ENCODE peak calls at places on chromosomes 7 and 10, in six cellular contexts. One of them, this sample, is unnamed.

GRCh38 chr7:70736715-70737460 is 395.1 kb upstream of the GALNT17 start:
- DNase-seq in ascending aorta: no peak
- DNase-seq in GM20000: no peak
- DNase-seq in ovary: no peak
- DNase-seq in uterus: peak; percentile 31
- DNase-seq in Caco-2: peak; percentile 10
- DNase-seq in this sample: no peak

GRCh38 chr7:100035865-100036264 is 13.7 kb upstream of the ZSCAN21 start:
- DNase-seq in ascending aorta: no peak
- DNase-seq in GM20000: no peak
- DNase-seq in ovary: no peak
- DNase-seq in uterus: no peak
- DNase-seq in Caco-2: no peak
- DNase-seq in this sample: no peak

GRCh38 chr7:134585897-134586296 is 37.0 kb downstream of the AKR1B15 start:
- DNase-seq in ascending aorta: no peak
- DNase-seq in GM20000: no peak
- DNase-seq in ovary: no peak
- DNase-seq in uterus: no peak
- DNase-seq in Caco-2: no peak
- DNase-seq in this sample: no peak

GRCh38 chr10:118501637-118502440 is 93.6 kb downstream of the PRLHR start:
- DNase-seq in ascending aorta: no peak
- DNase-seq in GM20000: no peak
- DNase-seq in ovary: no peak
- DNase-seq in uterus: no peak
- DNase-seq in Caco-2: no peak
- DNase-seq in this sample: no peak

GRCh38 chr10:43228783-43229207 is 38.1 kb downstream of the RASGEF1A start:
- DNase-seq in ascending aorta: peak; percentile 42
- DNase-seq in GM20000: no peak
- DNase-seq in ovary: no peak
- DNase-seq in uterus: no peak
- DNase-seq in Caco-2: no peak
- DNase-seq in this sample: no peak

GRCh38 chr7:111763221-111763791 is 201.0 kb upstream of the IMMP2L start:
- DNase-seq in ascending aorta: no peak
- DNase-seq in GM20000: no peak
- DNase-seq in ovary: no peak
- DNase-seq in uterus: no peak
- DNase-seq in Caco-2: peak; percentile 32
- DNase-seq in this sample: peak; percentile 52

GRCh38 chr10:3516191-3516590 is 268.8 kb downstream of the KLF6 start:
- DNase-seq in ascending aorta: no peak
- DNase-seq in GM20000: no peak
- DNase-seq in ovary: no peak
- DNase-seq in uterus: no peak
- DNase-seq in Caco-2: no peak
- DNase-seq in this sample: no peak

GRCh38 chr10:7193369-7193768 is 217.5 kb downstream of the SFMBT2 start:
- DNase-seq in ascending aorta: no peak
- DNase-seq in GM20000: no peak
- DNase-seq in ovary: no peak
- DNase-seq in uterus: no peak
- DNase-seq in Caco-2: no peak
- DNase-seq in this sample: no peak

GRCh38 chr10:43044444-43045245 is 32.2 kb upstream of the RET start:
- DNase-seq in ascending aorta: no peak
- DNase-seq in GM20000: no peak
- DNase-seq in ovary: no peak
- DNase-seq in uterus: no peak
- DNase-seq in Caco-2: no peak
- DNase-seq in this sample: no peak

GRCh38 chr7:3289996-3290395 is 11.1 kb upstream of the SDK1 start:
- DNase-seq in ascending aorta: no peak
- DNase-seq in GM20000: no peak
- DNase-seq in ovary: no peak
- DNase-seq in uterus: no peak
- DNase-seq in Caco-2: no peak
- DNase-seq in this sample: no peak

GRCh38 chr10:101829561-101830315 is 11.5 kb upstream of the OGA start:
- DNase-seq in ascending aorta: no peak
- DNase-seq in GM20000: peak; percentile 94
- DNase-seq in ovary: peak; percentile 77
- DNase-seq in uterus: peak; percentile 58
- DNase-seq in Caco-2: no peak
- DNase-seq in this sample: peak; percentile 82

GRCh38 chr10:13053794-13054462 is 46.0 kb upstream of the OPTN start:
- DNase-seq in ascending aorta: no peak
- DNase-seq in GM20000: no peak
- DNase-seq in ovary: no peak
- DNase-seq in uterus: no peak
- DNase-seq in Caco-2: peak; percentile 36
- DNase-seq in this sample: no peak

GRCh38 chr7:22565315-22565811 is 65.4 kb upstream of the STEAP1B start:
- DNase-seq in ascending aorta: peak; percentile 63
- DNase-seq in GM20000: peak; percentile 29
- DNase-seq in ovary: no peak
- DNase-seq in uterus: no peak
- DNase-seq in Caco-2: no peak
- DNase-seq in this sample: peak; percentile 34

GRCh38 chr7:48429117-48429516 is 257.9 kb downstream of the ABCA13 start:
- DNase-seq in ascending aorta: no peak
- DNase-seq in GM20000: no peak
- DNase-seq in ovary: no peak
- DNase-seq in uterus: no peak
- DNase-seq in Caco-2: no peak
- DNase-seq in this sample: no peak

GRCh38 chr10:29881336-29881751 is 178.0 kb downstream of the JCAD start:
- DNase-seq in ascending aorta: peak; percentile 79
- DNase-seq in GM20000: no peak
- DNase-seq in ovary: peak; percentile 40
- DNase-seq in uterus: peak; percentile 88
- DNase-seq in Caco-2: no peak
- DNase-seq in this sample: no peak

GRCh38 chr7:23396222-23396621 is 74.1 kb downstream of the IGF2BP3 start:
- DNase-seq in ascending aorta: no peak
- DNase-seq in GM20000: no peak
- DNase-seq in ovary: no peak
- DNase-seq in uterus: no peak
- DNase-seq in Caco-2: no peak
- DNase-seq in this sample: no peak

GRCh38 chr7:153002164-153002563 is 242.6 kb downstream of the ACTR3B start:
- DNase-seq in ascending aorta: no peak
- DNase-seq in GM20000: no peak
- DNase-seq in ovary: no peak
- DNase-seq in uterus: no peak
- DNase-seq in Caco-2: no peak
- DNase-seq in this sample: no peak

GRCh38 chr7:157566631-157567006 is 229.8 kb downstream of the DNAJB6 start:
- DNase-seq in ascending aorta: no peak
- DNase-seq in GM20000: no peak
- DNase-seq in ovary: no peak
- DNase-seq in uterus: no peak
- DNase-seq in Caco-2: no peak
- DNase-seq in this sample: no peak

GRCh38 chr7:157568071-157568784 is 231.4 kb downstream of the DNAJB6 start:
- DNase-seq in ascending aorta: no peak
- DNase-seq in GM20000: no peak
- DNase-seq in ovary: no peak
- DNase-seq in uterus: no peak
- DNase-seq in Caco-2: no peak
- DNase-seq in this sample: no peak

GRCh38 chr7:157565981-157566630 is 229.3 kb downstream of the DNAJB6 start:
- DNase-seq in ascending aorta: no peak
- DNase-seq in GM20000: no peak
- DNase-seq in ovary: no peak
- DNase-seq in uterus: no peak
- DNase-seq in Caco-2: no peak
- DNase-seq in this sample: no peak

GRCh38 chr7:157568785-157569584 is 232.2 kb downstream of the DNAJB6 start:
- DNase-seq in ascending aorta: no peak
- DNase-seq in GM20000: peak; percentile 67
- DNase-seq in ovary: peak; percentile 53
- DNase-seq in uterus: peak; percentile 26
- DNase-seq in Caco-2: no peak
- DNase-seq in this sample: peak; percentile 66

GRCh38 chr7:157567666-157568065 is 230.9 kb downstream of the DNAJB6 start:
- DNase-seq in ascending aorta: no peak
- DNase-seq in GM20000: no peak
- DNase-seq in ovary: no peak
- DNase-seq in uterus: no peak
- DNase-seq in Caco-2: no peak
- DNase-seq in this sample: no peak
- TF ChIP-seq CTCF in ascending aorta: no peak
- TF ChIP-seq CTCF in GM20000: no peak
- TF ChIP-seq CTCF in ovary: no peak
- TF ChIP-seq CTCF in uterus: no peak
- TF ChIP-seq CTCF in Caco-2: no peak
- TF ChIP-seq CTCF in this sample: no peak

GRCh38 chr7:67301667-67302066 is 305.0 kb downstream of the TYW1 start:
- DNase-seq in ascending aorta: no peak
- DNase-seq in GM20000: no peak
- DNase-seq in ovary: no peak
- DNase-seq in uterus: no peak
- DNase-seq in Caco-2: no peak
- DNase-seq in this sample: no peak

DNA sequence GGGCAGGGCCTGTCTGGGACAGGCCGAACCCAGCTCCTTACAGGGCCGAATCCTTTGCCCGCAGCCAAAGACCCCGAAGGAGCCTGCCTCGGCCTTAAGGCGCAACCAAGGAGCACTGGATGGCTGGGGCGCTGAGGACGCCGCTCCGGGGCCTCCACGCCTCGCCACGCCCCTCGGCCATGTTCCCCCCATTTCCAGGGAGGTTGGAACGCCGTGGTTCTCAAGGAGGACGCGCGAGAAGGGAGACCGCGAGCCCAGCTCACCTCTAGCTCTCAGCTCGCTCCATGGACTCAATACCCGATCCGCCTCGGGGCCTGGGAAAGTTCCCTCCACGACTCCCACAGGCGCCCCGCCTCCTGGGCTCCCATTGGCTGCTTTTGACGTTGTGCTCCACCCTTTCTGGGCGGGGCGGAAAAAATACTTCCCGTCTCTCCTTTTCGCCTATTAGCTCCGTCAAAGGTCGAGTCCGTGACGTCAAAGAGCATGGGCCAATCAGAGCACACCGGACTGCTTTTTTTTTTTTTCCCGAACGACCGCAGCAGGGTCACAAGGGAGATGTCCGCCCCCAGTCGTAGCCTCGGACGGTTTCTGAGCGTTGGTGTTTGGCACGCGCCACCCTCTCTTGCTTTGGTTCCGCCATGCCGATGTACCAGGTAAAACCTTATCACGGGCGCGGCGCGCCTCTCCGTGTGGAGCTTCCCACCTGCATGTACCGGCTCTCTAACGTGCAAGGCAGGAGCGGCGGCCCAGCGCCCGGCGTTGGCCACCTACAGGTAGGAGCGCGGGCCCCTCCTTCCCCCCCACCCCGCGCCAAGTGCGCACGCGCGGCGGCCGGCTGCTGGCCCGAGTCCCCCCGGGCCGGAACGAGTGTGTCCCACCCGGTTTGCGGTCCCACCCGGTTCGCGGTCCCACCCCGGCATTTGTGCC is 305.7 kb downstream of the TYW1 start:
- DNase-seq in ascending aorta: peak; percentile 100
- DNase-seq in GM20000: peak; percentile 95
- DNase-seq in ovary: peak; percentile 98
- DNase-seq in uterus: peak; percentile 99
- DNase-seq in Caco-2: peak; percentile 99
- DNase-seq in this sample: peak; percentile 98
- TF ChIP-seq CTCF in ascending aorta: peak; percentile 41
- TF ChIP-seq CTCF in GM20000: no peak
- TF ChIP-seq CTCF in ovary: peak; percentile 69
- TF ChIP-seq CTCF in uterus: peak; percentile 32
- TF ChIP-seq CTCF in Caco-2: peak; percentile 31
- TF ChIP-seq CTCF in this sample: no peak

DNA sequence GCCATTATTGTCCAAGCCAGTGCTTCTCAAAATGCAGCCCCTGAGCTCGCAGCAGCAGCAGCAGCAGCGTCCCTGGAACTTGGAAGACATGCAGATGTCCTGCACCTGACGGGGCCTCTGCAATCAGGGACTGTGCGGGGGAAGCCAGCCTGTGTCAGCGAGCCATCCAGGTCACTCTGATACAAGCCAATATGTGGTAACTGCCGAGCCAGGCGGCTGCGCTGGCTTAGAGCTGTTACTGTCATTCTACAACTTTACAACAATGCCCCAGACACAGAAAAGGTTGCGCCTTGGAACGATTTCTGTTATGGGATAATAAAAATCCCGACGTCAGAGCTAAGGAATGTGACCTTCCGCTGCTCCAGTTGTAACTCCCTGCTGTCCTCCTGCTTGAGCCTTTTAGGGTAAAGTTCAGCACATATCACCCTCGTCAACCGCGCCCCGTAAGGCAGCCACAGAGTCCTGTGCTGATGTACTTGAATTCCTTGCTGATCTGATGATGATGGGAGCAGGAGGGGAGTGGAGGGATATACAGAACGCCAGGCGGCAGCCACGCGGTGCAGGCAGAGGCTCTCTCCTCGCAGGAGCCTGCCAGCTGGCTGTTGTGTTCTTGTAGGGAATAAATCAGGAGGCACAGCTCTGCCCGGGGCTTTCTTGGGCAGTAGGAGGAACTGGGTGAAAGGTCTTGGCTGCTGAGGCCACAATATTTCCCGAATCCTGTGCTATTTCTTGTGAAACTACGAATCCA is 20.0 kb upstream of the CRYGN start:
- DNase-seq in ascending aorta: peak; percentile 95
- DNase-seq in GM20000: no peak
- DNase-seq in ovary: peak; percentile 84
- DNase-seq in uterus: peak; percentile 90
- DNase-seq in Caco-2: peak; percentile 90
- DNase-seq in this sample: peak; percentile 40
- TF ChIP-seq CTCF in ascending aorta: peak; percentile 47
- TF ChIP-seq CTCF in GM20000: no peak
- TF ChIP-seq CTCF in ovary: peak; percentile 48
- TF ChIP-seq CTCF in uterus: peak; percentile 25
- TF ChIP-seq CTCF in Caco-2: peak; percentile 60
- TF ChIP-seq CTCF in this sample: no peak

DNA sequence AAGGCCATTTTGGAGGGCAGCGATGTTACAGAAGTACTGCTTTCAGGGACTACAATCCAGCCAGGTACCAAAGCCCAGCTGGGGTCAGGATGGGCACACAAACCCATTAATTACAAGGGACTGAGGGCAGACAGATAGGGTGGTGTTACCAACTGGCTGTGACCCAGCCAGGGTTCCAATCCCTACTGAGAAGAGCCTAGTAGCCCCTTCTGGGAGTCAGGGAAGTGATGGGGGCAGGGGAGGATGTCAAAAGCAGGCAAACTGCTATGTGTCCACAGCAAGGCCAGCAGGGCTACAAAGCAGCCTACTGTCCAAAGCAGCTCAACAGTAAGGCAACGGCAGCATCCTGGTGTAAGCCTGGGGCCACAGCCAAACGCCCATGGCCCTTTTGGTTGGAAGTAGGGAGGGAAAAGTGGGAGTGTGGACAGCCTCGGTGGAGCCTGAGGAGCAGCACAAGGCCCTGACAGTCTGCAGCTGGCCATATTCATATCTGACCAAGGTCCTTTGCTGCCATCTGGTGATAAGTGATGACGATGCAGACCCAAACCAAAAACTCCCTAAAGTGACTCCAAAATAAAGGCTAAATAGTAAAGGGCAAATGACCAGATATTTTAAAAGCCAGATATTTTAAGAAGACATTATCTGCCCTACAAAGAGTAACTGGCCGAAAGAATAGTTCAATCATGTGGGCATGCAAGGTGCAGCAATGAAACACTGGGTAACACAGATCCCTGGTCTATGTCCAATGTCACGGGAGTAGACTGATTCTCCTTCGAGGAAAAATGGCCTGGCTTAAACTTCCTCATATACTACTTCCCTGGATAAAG is 56.9 kb downstream of the XPNPEP1 start:
- DNase-seq in ascending aorta: peak; percentile 37
- DNase-seq in GM20000: no peak
- DNase-seq in ovary: no peak
- DNase-seq in uterus: no peak
- DNase-seq in Caco-2: peak; percentile 15
- DNase-seq in this sample: peak; percentile 43
- TF ChIP-seq CTCF in ascending aorta: no peak
- TF ChIP-seq CTCF in GM20000: no peak
- TF ChIP-seq CTCF in ovary: peak; percentile 19
- TF ChIP-seq CTCF in uterus: no peak
- TF ChIP-seq CTCF in Caco-2: peak; percentile 36
- TF ChIP-seq CTCF in this sample: peak; percentile 50